ENCODE peak calls at places on chromosomes 7 and 10, in seven cellular contexts. E is HepG2, U is SK-N-SH, I is H1, D is HCT116, J is GM12878, X is K562. W is an unnamed sample.

GRCh38 chr7:27593226-27593625 is 69.5 kb downstream of the HIBADH start:
- DNase-seq in D (no peak), J (no peak), E (no peak), I (no peak), X (no peak), U (no peak), W (no peak)

GRCh38 chr7:100887186-100887954 is 2.1 kb downstream of the UFSP1 start:
- DNase-seq in U (peak), J (peak), D (no peak), E (no peak), X (peak), I (no peak), W (no peak)

GRCh38 chr10:21497177-21497807 is 28.2 kb downstream of the SKIDA1 start:
- DNase-seq in D (peak), I (no peak), E (peak), J (no peak), U (peak), X (peak), W (no peak)

GRCh38 chr7:27235387-27236052 is 7.1 kb upstream of the EVX1 start:
- DNase-seq in D (peak), U (peak), X (peak), J (no peak), I (no peak), E (peak), W (peak)

GRCh38 chr10:96470108-96470743 is 43.5 kb downstream of the TLL2 start:
- DNase-seq in U (peak), D (peak), E (peak), I (no peak), X (peak), J (no peak), W (no peak)

GRCh38 chr7:85851571-85852193 is 664.8 kb upstream of the SEMA3D start:
- DNase-seq in E (peak), D (peak), U (peak), X (peak), J (no peak), I (no peak), W (peak)

GRCh38 chr7:98831641-98832221 is 38.1 kb downstream of the TMEM130 start:
- DNase-seq in D (no peak), E (peak), I (no peak), U (peak), X (peak), J (no peak), W (no peak)

GRCh38 chr7:77327067-77327931 is 88.8 kb downstream of the GSAP start:
- DNase-seq in J (no peak), U (peak), E (peak), X (no peak), D (no peak), I (no peak), W (no peak)

GRCh38 chr10:93420091-93420490 is 62.0 kb downstream of the MYOF start:
- DNase-seq in J (no peak), U (peak), E (no peak), I (no peak), X (no peak), D (no peak), W (no peak)

GRCh38 chr7:2802082-2802481 is 42.0 kb downstream of the GNA12 start:
- DNase-seq in J (no peak), U (no peak), D (no peak), I (no peak), E (no peak), X (no peak), W (no peak)
- H3K9ac ChIP-seq in J (no peak), U (peak), D (no peak), I (no peak), E (peak), X (no peak), W (no peak)

DNA sequence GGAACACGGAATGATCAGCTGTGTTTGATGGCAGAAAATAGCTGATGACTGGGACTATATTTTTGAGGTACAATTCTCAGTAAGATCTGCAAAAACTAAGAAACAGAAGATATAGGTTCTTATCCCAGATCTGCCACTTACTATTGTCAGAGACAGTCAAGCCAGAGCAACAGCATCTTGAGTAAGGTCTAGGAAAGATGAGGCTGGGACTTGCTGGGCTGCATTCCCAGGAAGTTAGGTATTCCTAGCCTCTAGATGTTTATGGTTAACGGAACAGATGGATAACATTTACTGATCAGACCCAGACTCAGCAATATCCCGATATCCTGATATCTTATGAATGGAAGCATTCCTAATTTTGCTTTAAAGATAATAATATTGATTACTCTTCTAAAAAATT is 68.7 kb upstream of the DNAJB12 start:
- DNase-seq in J (no peak), X (no peak), I (no peak), E (no peak), U (no peak), D (no peak), W (no peak)
- TF ChIP-seq YY1 in J (no peak), X (no peak), I (no peak), E (no peak), U (no peak), D (no peak), W (no peak)

DNA sequence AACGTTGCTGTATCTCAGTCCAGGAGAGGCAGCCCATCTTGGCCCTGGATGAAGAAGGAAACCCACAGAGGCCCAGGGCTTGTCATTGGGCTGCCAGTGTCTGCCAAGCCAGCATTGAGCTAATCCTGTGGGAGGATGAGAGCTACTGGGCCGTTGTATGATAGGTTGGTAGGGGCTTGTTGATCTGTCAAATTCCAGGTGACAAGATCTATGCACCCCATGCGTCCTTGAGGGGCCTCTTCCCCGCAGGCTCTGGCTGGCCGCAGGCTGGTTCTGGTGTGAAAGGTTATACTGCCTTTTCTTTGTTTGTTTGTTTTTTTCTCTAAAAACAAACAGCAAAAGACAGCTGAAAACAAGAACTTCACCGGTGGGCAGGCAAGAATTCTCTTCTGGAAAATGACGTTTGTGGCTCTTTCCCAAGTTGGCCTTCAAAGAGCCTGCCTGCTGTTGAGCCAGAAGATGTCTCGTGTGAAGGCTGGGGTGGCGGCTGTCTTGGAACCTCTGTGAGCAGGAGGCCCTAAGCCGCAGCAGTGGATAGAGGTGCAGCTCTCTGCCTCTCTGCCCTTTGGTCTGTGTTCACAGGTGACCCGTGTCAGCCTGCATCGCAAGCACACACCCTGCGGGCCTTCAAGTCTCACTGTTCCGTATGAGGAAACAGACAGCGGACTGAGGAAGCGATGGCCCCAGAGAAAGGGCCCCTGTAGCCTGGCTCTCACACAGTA is 23.3 kb downstream of the CYP17A1 start:
- DNase-seq in J (no peak), X (peak), I (no peak), U (no peak), E (peak), D (no peak), W (no peak)
- H3K9ac ChIP-seq in J (no peak), X (peak), I (no peak), U (no peak), E (peak), D (no peak), W (no peak)

GRCh38 chr7:158279539-158280466 is 307.8 kb downstream of the PTPRN2 start:
- DNase-seq in E (no peak), D (no peak), J (no peak), X (no peak), I (no peak), U (peak), W (no peak)

GRCh38 chr7:158281441-158281840 is 306.2 kb downstream of the PTPRN2 start:
- DNase-seq in J (no peak), U (peak), I (no peak), X (no peak), D (no peak), E (no peak), W (no peak)

GRCh38 chr7:158278745-158279320 is 308.8 kb downstream of the PTPRN2 start:
- DNase-seq in X (no peak), E (no peak), I (no peak), J (no peak), D (no peak), U (no peak), W (no peak)

GRCh38 chr7:158282461-158283001 is 305.1 kb downstream of the PTPRN2 start:
- DNase-seq in J (no peak), X (no peak), E (no peak), U (no peak), D (no peak), I (no peak), W (no peak)

DNA sequence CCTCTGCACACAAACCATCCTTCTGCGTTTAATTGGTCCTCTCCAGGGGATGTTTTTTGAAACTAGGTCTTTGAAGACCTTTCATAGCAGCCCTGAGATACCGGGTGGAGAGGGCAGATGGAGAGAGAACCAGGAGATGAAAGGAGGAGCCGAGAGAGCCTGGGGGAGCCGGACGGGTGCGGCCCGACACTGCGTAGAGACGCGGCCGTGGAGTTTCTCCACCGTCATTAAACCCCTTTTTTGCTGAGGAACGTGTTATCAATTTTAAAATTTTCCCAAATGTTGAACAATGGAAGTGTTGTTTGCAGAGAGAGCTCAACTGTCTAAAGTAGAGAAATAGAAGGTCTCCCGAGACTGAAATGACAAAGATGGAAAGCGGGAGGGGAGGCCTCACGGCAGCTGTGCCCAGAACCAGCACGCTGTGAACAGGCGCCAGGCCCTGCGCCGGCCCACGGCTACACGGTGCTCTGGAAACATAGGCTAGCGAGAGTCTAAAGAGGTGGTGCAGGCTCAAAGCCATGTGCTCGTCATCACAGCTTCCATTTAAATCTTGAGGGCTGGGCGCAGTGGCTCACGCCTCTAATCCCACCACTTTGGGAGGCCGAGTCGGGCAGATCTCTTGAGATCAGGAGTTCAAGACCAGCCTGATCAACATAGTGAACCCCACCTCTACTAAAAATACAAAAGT is 307.0 kb downstream of the PTPRN2 start:
- DNase-seq in D (no peak), E (no peak), I (no peak), J (no peak), X (no peak), U (peak), W (no peak)
- TF ChIP-seq YY1 in D (no peak), E (no peak), I (no peak), J (no peak), X (no peak), U (no peak), W (no peak)

DNA sequence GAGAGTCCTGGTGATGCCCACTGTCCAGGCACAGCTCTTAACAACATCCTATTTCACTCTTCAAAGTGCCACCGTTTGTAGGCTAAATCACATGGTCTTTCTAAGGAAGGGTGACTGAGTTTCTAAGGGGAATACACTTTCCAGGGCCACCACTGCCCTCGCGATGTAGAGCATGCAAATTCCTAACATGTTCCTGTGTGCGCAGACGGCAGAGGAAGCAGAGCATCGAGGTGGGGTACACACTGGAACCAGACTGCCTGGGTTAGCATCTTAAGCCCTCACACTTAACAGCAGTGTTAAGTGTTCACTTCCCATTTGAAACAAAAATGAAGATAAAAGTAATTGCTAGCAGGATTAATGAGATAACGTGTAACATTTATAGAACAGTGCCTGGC is 3.0 kb downstream of the VOPP1 start:
- DNase-seq in E (no peak), I (no peak), J (no peak), U (peak), D (no peak), X (no peak), W (no peak)
- H3K9ac ChIP-seq in E (no peak), I (no peak), J (peak), U (peak), D (no peak), X (no peak), W (peak)

DNA sequence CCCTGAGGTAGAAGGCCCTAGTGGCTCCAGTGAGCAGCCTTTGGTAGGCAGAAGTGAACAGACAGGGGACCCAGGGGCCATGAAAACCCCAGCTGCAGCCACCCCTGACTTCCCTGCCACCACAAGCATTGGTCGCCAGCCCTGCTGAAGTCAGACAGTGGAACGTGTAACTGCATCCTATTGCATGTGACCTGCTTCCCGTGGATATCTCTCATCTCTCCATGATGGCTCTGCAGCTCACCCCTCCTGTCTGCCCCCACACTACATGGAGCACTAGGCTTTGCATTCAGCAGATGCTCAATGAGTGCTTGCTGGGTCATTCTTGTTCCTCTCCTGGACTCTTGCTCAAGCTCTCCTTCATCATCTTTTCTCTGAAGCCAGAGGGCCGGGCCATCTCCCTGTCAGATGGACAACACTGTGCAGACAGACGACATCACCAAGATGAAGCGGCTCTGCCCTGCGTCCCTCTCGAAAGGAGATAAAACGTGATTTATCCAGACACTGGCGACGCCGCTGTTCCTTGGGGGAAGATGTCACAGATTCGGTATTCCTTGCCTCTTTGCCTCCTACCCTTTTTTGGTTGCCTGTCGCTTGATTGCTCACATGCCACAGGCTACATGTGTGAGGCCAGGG is 117.5 kb downstream of the SH3PXD2A start:
- DNase-seq in U (peak), X (no peak), J (no peak), E (no peak), I (no peak), D (no peak), W (no peak)
- TF ChIP-seq YY1 in U (no peak), X (no peak), J (no peak), E (no peak), I (no peak), D (no peak), W (no peak)

DNA sequence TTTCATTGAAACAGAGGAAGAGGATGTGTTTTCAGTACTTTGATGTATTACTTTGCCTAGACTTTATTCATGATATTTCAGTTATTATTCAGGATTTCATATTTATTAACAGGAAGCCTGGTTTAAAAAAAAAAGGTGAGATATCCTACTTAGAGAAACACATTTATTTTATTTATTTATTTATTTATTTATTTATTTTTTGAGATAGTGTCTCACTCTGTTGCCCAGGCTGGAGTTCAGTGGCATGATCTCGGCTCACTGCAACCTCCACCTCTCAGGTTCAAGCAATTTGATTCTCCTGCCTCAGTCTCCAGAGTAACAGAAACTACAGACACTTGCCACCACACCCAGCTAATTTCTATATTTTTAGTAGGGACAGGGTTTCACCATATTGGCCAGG is 24.5 kb downstream of the TRDMT1 start:
- DNase-seq in D (no peak), U (no peak), E (no peak), I (no peak), X (no peak), J (no peak), W (no peak)
- H3K9ac ChIP-seq in D (no peak), U (no peak), E (no peak), I (no peak), X (no peak), J (no peak), W (no peak)

GRCh38 chr10:7153750-7154149 is 257.1 kb downstream of the SFMBT2 start:
- DNase-seq in E (no peak), J (no peak), X (no peak), U (no peak), D (no peak), I (no peak), W (no peak)
- TF ChIP-seq YY1 in E (no peak), J (no peak), X (no peak), U (no peak), D (no peak), I (no peak), W (no peak)

GRCh38 chr7:40400525-40400924 is 265.7 kb downstream of the SUGCT start:
- DNase-seq in E (no peak), U (no peak), J (no peak), I (no peak), X (no peak), D (no peak), W (no peak)
- H3K9ac ChIP-seq in E (no peak), U (no peak), J (no peak), I (no peak), X (no peak), D (no peak), W (no peak)

GRCh38 chr10:22599048-22599561 is 115.3 kb downstream of the PIP4K2A start:
- DNase-seq in E (no peak), I (no peak), X (no peak), J (peak), U (no peak), D (no peak), W (no peak)
- TF ChIP-seq YY1 in E (no peak), I (no peak), X (no peak), J (no peak), U (no peak), D (no peak), W (no peak)

W was measured in NT2/D1.